ENCODE peak calls at places on chromosomes 6 and 20, in five cellular contexts. W is neuronal stem cell, V is RWPE1, D is T1000, P is KG1. O is an unnamed sample.

GRCh38 chr6:38234934-38235678 is 404.6 kb downstream of the BTBD9 start:
- DNase-seq in W (no peak), V (no peak), D (no peak), P (no peak), O (no peak)

GRCh38 chr6:12679291-12679690 is 37.3 kb upstream of the PHACTR1 start:
- DNase-seq in W (no peak), V (no peak), D (no peak), P (no peak), O (no peak)

GRCh38 chr20:40882173-40882572 is 146.4 kb upstream of the TOP1 start:
- DNase-seq in W (no peak), V (no peak), D (no peak), P (no peak), O (no peak)

GRCh38 chr20:63101781-63102719 is 95.3 kb upstream of the BHLHE23 start:
- DNase-seq in W (no peak), V (peak; percentile 57), D (no peak), P (no peak), O (no peak)

GRCh38 chr20:11267131-11267761 is 593.4 kb upstream of the JAG1 start:
- DNase-seq in W (peak; percentile 51), V (peak; percentile 99), D (peak; percentile 41), P (no peak), O (no peak)

GRCh38 chr20:50120935-50121693 is 8.2 kb upstream of the UBE2V1 start:
- DNase-seq in W (no peak), V (peak; percentile 91), D (peak; percentile 20), P (no peak), O (peak; percentile 84)

GRCh38 chr6:125839879-125840278 is 49.1 kb downstream of the NCOA7 start:
- DNase-seq in W (no peak), V (no peak), D (no peak), P (no peak), O (no peak)

GRCh38 chr20:38473353-38473795 is 731 bp downstream of the RALGAPB start:
- DNase-seq in W (no peak), V (no peak), D (no peak), P (no peak), O (no peak)

GRCh38 chr6:154580397-154581135 is 70.1 kb upstream of the CNKSR3 start:
- DNase-seq in W (no peak), V (no peak), D (no peak), P (no peak), O (no peak)

GRCh38 chr20:43751167-43752050 is 24.6 kb upstream of the GTSF1L start:
- DNase-seq in W (no peak), V (peak; percentile 82), D (peak; percentile 52), P (no peak), O (no peak)

GRCh38 chr6:337782-338464 is 45.6 kb downstream of the DUSP22 start:
- DNase-seq in W (no peak), V (no peak), D (no peak), P (no peak), O (no peak)

GRCh38 chr6:29943053-29943966 is 978 bp downstream of the HLA-A start:
- DNase-seq in W (no peak), V (no peak), D (no peak), P (no peak), O (no peak)

GRCh38 chr6:125019873-125020272 is 57.6 kb downstream of the RNF217 start:
- DNase-seq in W (no peak), V (no peak), D (no peak), P (no peak), O (no peak)

GRCh38 chr6:170130201-170130621 is 160.7 kb downstream of the DLL1 start:
- DNase-seq in W (no peak), V (no peak), D (no peak), P (no peak), O (peak; percentile 90)

GRCh38 chr20:38941726-38942389 is 15.6 kb downstream of the FAM83D start:
- DNase-seq in W (no peak), V (no peak), D (no peak), P (no peak), O (no peak)

GRCh38 chr6:13488015-13488895 is 855 bp upstream of the GFOD1 start:
- DNase-seq in W (no peak), V (peak; percentile 25), D (no peak), P (no peak), O (peak; percentile 65)

GRCh38 chr20:19212524-19213502 is at the start of gene SLC24A3:
- DNase-seq in W (peak; percentile 69), V (peak; percentile 8), D (no peak), P (peak; percentile 48), O (no peak)

GRCh38 chr6:106967936-106968555 is 6.5 kb downstream of the CD24 start:
- DNase-seq in W (no peak), V (no peak), D (no peak), P (no peak), O (no peak)

GRCh38 chr6:118632359-118632758 is 19.0 kb downstream of the CEP85L start:
- DNase-seq in W (no peak), V (no peak), D (no peak), P (no peak), O (no peak)

GRCh38 chr20:57654998-57655811 is 35.0 kb upstream of the ZBP1 start:
- DNase-seq in W (no peak), V (no peak), D (no peak), P (no peak), O (peak; percentile 39)

GRCh38 chr6:84500726-84501125 is 263.7 kb downstream of the TBX18 start:
- DNase-seq in W (no peak), V (no peak), D (no peak), P (no peak), O (no peak)

GRCh38 chr20:57040924-57041323 is 225.5 kb downstream of the BMP7 start:
- DNase-seq in W (no peak), V (peak; percentile 91), D (peak; percentile 62), P (no peak), O (no peak)

GRCh38 chr6:89436226-89436625 is 3.3 kb downstream of the ANKRD6 start:
- DNase-seq in W (no peak), V (no peak), D (no peak), P (no peak), O (no peak)

GRCh38 chr6:105226598-105227291 is 46.9 kb upstream of the POPDC3 start:
- DNase-seq in W (no peak), V (no peak), D (no peak), P (no peak), O (no peak)

GRCh38 chr20:25009218-25010145 is 16.9 kb upstream of the APMAP start:
- DNase-seq in W (no peak), V (no peak), D (no peak), P (no peak), O (peak; percentile 19)

GRCh38 chr20:21520702-21521595 is 7.1 kb upstream of the NKX2-2 start:
- DNase-seq in W (no peak), V (no peak), D (no peak), P (no peak), O (no peak)

GRCh38 chr6:27178001-27178730 is 69.3 kb upstream of the PRSS16 start:
- DNase-seq in W (peak; percentile 71), V (peak; percentile 26), D (peak; percentile 73), P (no peak), O (no peak)

GRCh38 chr20:4569882-4570281 is 151.8 kb upstream of the PRND start:
- DNase-seq in W (no peak), V (no peak), D (no peak), P (no peak), O (no peak)

GRCh38 chr6:53302678-53303360 is 45.9 kb downstream of the ELOVL5 start:
- DNase-seq in W (no peak), V (peak; percentile 80), D (no peak), P (no peak), O (no peak)

GRCh38 chr6:75349262-75349984 is 64.8 kb upstream of the TMEM30A start:
- DNase-seq in W (peak; percentile 68), V (no peak), D (no peak), P (no peak), O (peak; percentile 52)

GRCh38 chr6:48084201-48084600 is 26.8 kb downstream of the PTCHD4 start:
- DNase-seq in W (no peak), V (no peak), D (no peak), P (no peak), O (no peak)

GRCh38 chr6:82017316-82017715 is 230.2 kb downstream of the IBTK start:
- DNase-seq in W (peak; percentile 15), V (peak; percentile 80), D (peak; percentile 65), P (no peak), O (no peak)

GRCh38 chr6:32852018-32852843 is 1.3 kb downstream of the TAP1 start:
- DNase-seq in W (no peak), V (peak; percentile 20), D (no peak), P (no peak), O (peak; percentile 52)

GRCh38 chr6:34383651-34384304 is 8.7 kb downstream of the NUDT3 start:
- DNase-seq in W (no peak), V (no peak), D (no peak), P (no peak), O (no peak)

GRCh38 chr6:144064402-144064830 is 31.0 kb downstream of the SF3B5 start:
- DNase-seq in W (peak; percentile 32), V (no peak), D (no peak), P (no peak), O (peak; percentile 64)

O was measured in left lobe of liver.